ENCODE peak calls at places on chromosome X, in seven cellular contexts. W, J, U, T, Y, R and S are unnamed samples.

GRCh38 chrX:19924285-19924684 is 36.9 kb upstream of the SH3KBP1 start:
- DNase-seq in J (no peak), T (no peak), W (no peak), Y (no peak), R (no peak), U (no peak), S (no peak)

GRCh38 chrX:103688949-103689348 is 2.5 kb upstream of the MORF4L2 start:
- DNase-seq in W (no peak), J (no peak), Y (peak; percentile 66), R (no peak), U (no peak), T (no peak), S (no peak)

GRCh38 chrX:111608724-111609123 is 72.2 kb upstream of the ALG13 start:
- DNase-seq in W (no peak), U (no peak), T (no peak), R (no peak), J (no peak), Y (no peak), S (no peak)

GRCh38 chrX:133726642-133727041 is 258.8 kb downstream of the GPC3 start:
- DNase-seq in U (no peak), J (no peak), Y (no peak), T (no peak), W (no peak), R (no peak), S (no peak)

GRCh38 chrX:84144281-84144680 is 43.7 kb downstream of the RPS6KA6 start:
- DNase-seq in W (no peak), T (no peak), U (no peak), Y (no peak), R (no peak), J (no peak), S (no peak)

GRCh38 chrX:1393871-1394615 is 2.1 kb upstream of the SLC25A6 start:
- DNase-seq in R (no peak), U (no peak), W (no peak), T (no peak), Y (no peak), J (no peak), S (no peak)

GRCh38 chrX:66919280-66919832 is 280.5 kb upstream of the EDA2R start:
- DNase-seq in J (no peak), R (no peak), W (no peak), Y (no peak), U (no peak), T (no peak), S (no peak)

GRCh38 chrX:20267924-20268701 is 1.4 kb upstream of the RPS6KA3 start:
- DNase-seq in U (no peak), Y (peak; percentile 21), R (peak; percentile 39), J (peak; percentile 64), W (peak; percentile 80), T (peak; percentile 50), S (peak; percentile 61)

GRCh38 chrX:72126048-72126415 is 5.7 kb downstream of the RTL5 start:
- DNase-seq in U (no peak), T (no peak), Y (no peak), J (no peak), W (no peak), R (no peak), S (no peak)

GRCh38 chrX:41153453-41153852 is 68.2 kb downstream of the USP9X start:
- DNase-seq in U (no peak), J (no peak), R (no peak), T (no peak), W (no peak), Y (no peak), S (no peak)

GRCh38 chrX:17415242-17415815 is 40.3 kb downstream of the NHS start:
- DNase-seq in W (no peak), J (no peak), R (no peak), U (no peak), T (no peak), Y (no peak), S (no peak)

GRCh38 chrX:57104921-57105398 is 16.4 kb downstream of the SPIN2B start:
- DNase-seq in Y (no peak), U (no peak), R (no peak), W (no peak), J (no peak), T (no peak), S (no peak)

GRCh38 chrX:154401045-154401799 is 3.0 kb downstream of the RPL10 start:
- DNase-seq in U (no peak), T (peak; percentile 66), J (no peak), W (no peak), R (no peak), Y (no peak), S (peak; percentile 62)

GRCh38 chrX:40140706-40141499 is 43.1 kb upstream of the BCOR start:
- DNase-seq in U (peak; percentile 10), Y (peak; percentile 64), J (no peak), T (peak; percentile 57), W (no peak), R (peak; percentile 8), S (peak; percentile 65)

GRCh38 chrX:87621697-87622096 is 104.1 kb downstream of the KLHL4 start:
- DNase-seq in R (no peak), W (no peak), T (no peak), J (no peak), Y (peak; percentile 63), U (no peak), S (no peak)

GRCh38 chrX:14243823-14244222 is 214.1 kb upstream of the GEMIN8 start:
- DNase-seq in U (no peak), T (peak; percentile 68), Y (no peak), W (peak; percentile 28), R (no peak), J (peak; percentile 46), S (no peak)

GRCh38 chrX:50814701-50815476 is 895 bp upstream of the SHROOM4 start:
- DNase-seq in Y (no peak), W (no peak), U (no peak), R (no peak), J (no peak), T (no peak), S (no peak)

GRCh38 chrX:68719181-68719903 is 71.9 kb downstream of the STARD8 start:
- DNase-seq in R (no peak), J (no peak), Y (no peak), U (no peak), T (no peak), W (no peak), S (peak; percentile 21)

GRCh38 chrX:118633530-118633929 is 93.9 kb upstream of the IL13RA1 start:
- DNase-seq in Y (no peak), U (no peak), J (no peak), R (no peak), W (no peak), T (no peak), S (no peak)

GRCh38 chrX:103791826-103792458 is 15.3 kb downstream of the PLP1 start:
- DNase-seq in W (no peak), U (no peak), R (no peak), J (no peak), Y (no peak), T (no peak), S (no peak)

GRCh38 chrX:111039606-111040005 is 56.4 kb upstream of the PAK3 start:
- DNase-seq in R (no peak), T (peak; percentile 32), U (no peak), W (no peak), Y (no peak), J (no peak), S (no peak)

GRCh38 chrX:456925-457768 is 70.4 kb upstream of the PPP2R3B start:
- DNase-seq in W (no peak), J (no peak), T (no peak), R (no peak), U (no peak), Y (no peak), S (no peak)

GRCh38 chrX:137427813-137428212 is 138.1 kb upstream of the ZIC3 start:
- DNase-seq in U (no peak), T (no peak), J (no peak), R (no peak), Y (peak; percentile 2), W (no peak), S (no peak)

GRCh38 chrX:136941396-136942337 is 61.1 kb upstream of the RBMX start:
- DNase-seq in R (no peak), Y (no peak), J (no peak), W (no peak), U (no peak), T (no peak), S (no peak)

GRCh38 chrX:19674041-19674769 is 158.9 kb upstream of the MAP3K15 start:
- DNase-seq in R (no peak), W (no peak), J (no peak), T (no peak), Y (no peak), U (no peak), S (no peak)

GRCh38 chrX:2698604-2699003 is 7.5 kb downstream of the CD99 start:
- DNase-seq in R (no peak), T (no peak), U (no peak), Y (no peak), W (no peak), J (no peak), S (no peak)

GRCh38 chrX:139924696-139925094 is 8.2 kb downstream of the ATP11C start:
- DNase-seq in Y (no peak), R (no peak), T (no peak), J (no peak), U (peak; percentile 47), W (no peak), S (no peak)

GRCh38 chrX:25154168-25154567 is 138.4 kb upstream of the ARX start:
- DNase-seq in T (no peak), W (no peak), R (no peak), J (no peak), Y (no peak), U (no peak), S (no peak)

GRCh38 chrX:65674351-65674893 is 7.0 kb downstream of the MSN start:
- DNase-seq in Y (peak; percentile 29), T (no peak), J (no peak), W (no peak), U (no peak), R (no peak), S (no peak)

GRCh38 chrX:56503941-56504673 is 59.3 kb upstream of the UBQLN2 start:
- DNase-seq in J (no peak), U (no peak), T (peak; percentile 29), W (no peak), R (no peak), Y (no peak), S (no peak)

GRCh38 chrX:119226431-119226830 is 9.7 kb upstream of the PGRMC1 start:
- DNase-seq in T (no peak), Y (no peak), U (no peak), J (no peak), W (no peak), R (no peak), S (no peak)

GRCh38 chrX:118350221-118350620 is 4.3 kb downstream of the WDR44 start:
- DNase-seq in U (no peak), T (no peak), W (no peak), R (no peak), Y (no peak), J (no peak), S (no peak)

GRCh38 chrX:23292979-23293651 is 41.5 kb upstream of the PTCHD1 start:
- DNase-seq in W (no peak), T (no peak), Y (no peak), R (no peak), U (no peak), J (peak; percentile 58), S (no peak)

GRCh38 chrX:2220829-2221567 is 279.8 kb downstream of the DHRSX start:
- DNase-seq in Y (no peak), J (no peak), W (no peak), R (no peak), T (no peak), U (no peak), S (no peak)

GRCh38 chrX:71111851-71112468 is 583 bp upstream of the IL2RG start:
- DNase-seq in R (no peak), J (no peak), T (no peak), Y (no peak), U (no peak), W (no peak), S (peak; percentile 1)

GRCh38 chrX:118022803-118023202 is 93.8 kb downstream of the KLHL13 start:
- DNase-seq in R (no peak), U (no peak), T (no peak), W (no peak), Y (no peak), J (no peak), S (no peak)

GRCh38 chrX:24805201-24805600 is 111.5 kb downstream of the POLA1 start:
- DNase-seq in Y (no peak), R (no peak), W (no peak), U (no peak), J (no peak), T (no peak), S (no peak)